ENCODE peak calls at places on chromosomes 5 and 9, in five cellular contexts. W is pancreas, Z is cardiac muscle cell, Y is PC-9, H is keratinocyte. F is an unnamed sample. For H3K4me1, the result is how much of the 10 kb centered on the place peaks cover.

GRCh38 chr5:55856511-55857246 is 5.5 kb downstream of the IL31RA start:
- DNase-seq in W (no peak), H (no peak), Z (no peak), Y (no peak), F (no peak)

GRCh38 chr9:20504930-20505329 is 117.4 kb downstream of the MLLT3 start:
- DNase-seq in W (no peak), H (no peak), Y (no peak), Z (no peak), F (no peak)

GRCh38 chr9:112777914-112778313 is 27.4 kb downstream of the SNX30 start:
- DNase-seq in Y (no peak), W (no peak), Z (no peak), H (no peak), F (no peak)

GRCh38 chr9:75083188-75083976 is 4.6 kb downstream of the NMRK1 start:
- DNase-seq in Y (no peak), Z (peak), H (no peak), W (no peak), F (peak)

GRCh38 chr5:2877520-2877919 is 126.0 kb upstream of the IRX2 start:
- DNase-seq in Y (no peak), Z (no peak), W (no peak), H (no peak), F (no peak)

GRCh38 chr5:116573279-116573616 is 1.4 kb downstream of the SEMA6A start:
- DNase-seq in H (no peak), Z (peak), Y (no peak), W (peak), F (peak)

GRCh38 chr9:27726244-27727141 is 153.2 kb upstream of the C9orf72 start:
- DNase-seq in Y (no peak), W (no peak), Z (peak), H (peak), F (no peak)

GRCh38 chr5:38719916-38720315 is 125.9 kb upstream of the OSMR start:
- DNase-seq in H (no peak), Y (peak), W (no peak), Z (no peak), F (no peak)

GRCh38 chr5:128637031-128637430 is 99.0 kb upstream of the FBN2 start:
- DNase-seq in W (no peak), Z (no peak), H (no peak), Y (no peak), F (no peak)

GRCh38 chr5:144076521-144077083 is 93.9 kb downstream of the YIPF5 start:
- DNase-seq in H (no peak), W (no peak), Y (no peak), Z (no peak), F (no peak)

GRCh38 chr9:79868532-79869189 is 296.9 kb downstream of the TLE4 start:
- DNase-seq in Y (no peak), Z (no peak), H (no peak), W (no peak), F (no peak)

GRCh38 chr5:146052780-146053179 is 52.6 kb downstream of the PLAC8L1 start:
- DNase-seq in Y (no peak), Z (peak), H (no peak), W (no peak), F (no peak)

GRCh38 chr5:66223637-66224036 is 79.5 kb downstream of the SREK1 start:
- DNase-seq in Z (no peak), Y (no peak), W (no peak), H (no peak), F (no peak)

GRCh38 chr5:138276402-138277054 is 2.1 kb upstream of the GFRA3 start:
- DNase-seq in Y (no peak), W (no peak), Z (no peak), H (no peak), F (no peak)

GRCh38 chr5:5381259-5382006 is 41.0 kb upstream of the ICE1 start:
- DNase-seq in H (no peak), Z (no peak), Y (no peak), W (no peak), F (no peak)

GRCh38 chr5:9774472-9775079 is 144.4 kb upstream of the TAS2R1 start:
- DNase-seq in Y (peak), W (no peak), Z (no peak), H (no peak), F (no peak)

GRCh38 chr5:176952531-176953193 is 53.5 kb upstream of the HK3 start:
- DNase-seq in H (no peak), W (no peak), Z (no peak), Y (no peak), F (no peak)

GRCh38 chr5:63959177-63959982 is 2.9 kb downstream of the HTR1A start:
- DNase-seq in W (peak), H (no peak), Z (peak), Y (no peak), F (no peak)

GRCh38 chr5:15391648-15392392 is 108.2 kb upstream of the FBXL7 start:
- DNase-seq in H (no peak), Z (no peak), W (no peak), Y (no peak), F (no peak)

DNA sequence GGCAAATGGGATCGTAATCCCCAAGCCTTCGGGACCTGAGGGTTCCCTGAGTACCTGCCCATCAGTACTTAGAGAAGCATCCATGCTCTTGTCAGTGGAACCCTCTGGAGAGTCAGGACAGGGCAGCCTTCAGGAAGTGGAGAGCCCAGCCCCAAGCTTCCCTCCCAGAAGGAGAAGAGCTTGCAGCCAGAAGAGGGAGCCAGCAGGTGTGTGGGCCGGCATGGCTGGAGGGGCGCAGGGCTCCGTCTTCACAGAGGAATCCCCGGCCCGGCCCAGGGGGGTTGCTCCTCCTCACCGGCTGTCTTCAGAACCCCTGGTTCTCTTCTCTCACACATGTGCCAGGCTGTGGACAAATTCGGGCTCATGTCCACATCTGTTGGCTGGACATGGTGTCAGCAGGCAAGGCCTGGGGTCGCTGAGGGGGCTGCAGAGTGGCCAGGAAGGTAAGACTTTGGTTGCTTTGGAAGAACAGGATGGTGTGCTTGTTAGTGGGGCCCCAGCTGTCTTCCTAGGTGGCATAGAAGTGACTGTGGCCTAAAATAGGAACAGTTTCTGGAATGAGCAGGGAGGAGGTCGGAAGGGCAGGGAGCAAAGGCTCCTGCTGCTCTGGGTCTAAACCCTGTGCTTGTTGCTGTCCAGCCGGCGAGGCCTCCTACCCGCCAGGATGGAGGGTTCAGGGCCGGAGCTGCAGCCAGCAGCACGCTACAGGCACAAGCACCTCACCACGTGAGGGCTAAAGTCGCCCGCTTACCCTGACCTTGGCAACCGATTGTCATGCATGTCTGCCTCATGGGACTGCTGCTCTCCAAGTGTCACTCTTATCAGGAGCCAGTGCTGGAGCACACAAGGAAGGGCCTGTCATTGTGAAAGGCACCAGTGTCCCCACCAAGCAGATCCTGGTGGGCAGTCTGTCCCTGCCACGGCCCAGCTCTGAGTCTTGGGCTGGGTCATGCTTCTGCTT is 58.7 kb upstream of the RXRA start:
- DNase-seq in Z (peak), Y (no peak), H (no peak), W (no peak), F (no peak)
- TF ChIP-seq CTCF in Z (no peak), Y (no peak), H (no peak), W (no peak), F (no peak)

DNA sequence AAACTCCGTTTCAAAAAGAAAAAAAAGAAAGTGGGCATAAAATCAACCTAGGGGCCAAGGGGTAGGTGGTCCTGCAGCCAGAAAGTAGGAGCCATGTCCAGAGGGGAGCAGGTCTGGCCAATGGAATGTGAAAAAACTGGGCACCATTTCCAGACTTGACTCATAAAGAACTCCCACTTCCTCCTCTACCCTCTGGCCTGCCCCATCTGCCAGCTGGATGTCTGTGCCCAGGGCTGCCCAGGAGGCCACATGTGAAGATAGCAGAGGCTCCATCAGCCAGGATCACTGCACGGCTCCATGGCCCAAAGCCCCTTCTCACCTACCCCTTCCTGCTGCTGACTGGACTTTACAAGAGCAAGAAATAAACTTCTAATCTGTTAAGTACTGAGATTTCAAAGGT is 42.1 kb upstream of the EEIG1 start:
- DNase-seq in Y (no peak), W (no peak), H (no peak), Z (no peak), F (no peak)
- H3K4me1 ChIP-seq in Y (under half), W (under half), H (under half), Z (under half), F (under half)

GRCh38 chr5:13957032-13957645 is 12.7 kb upstream of the DNAH5 start:
- DNase-seq in H (peak), Y (no peak), W (no peak), Z (peak), F (no peak)
- TF ChIP-seq CTCF in H (peak), Y (peak), W (peak), Z (peak), F (no peak)

DNA sequence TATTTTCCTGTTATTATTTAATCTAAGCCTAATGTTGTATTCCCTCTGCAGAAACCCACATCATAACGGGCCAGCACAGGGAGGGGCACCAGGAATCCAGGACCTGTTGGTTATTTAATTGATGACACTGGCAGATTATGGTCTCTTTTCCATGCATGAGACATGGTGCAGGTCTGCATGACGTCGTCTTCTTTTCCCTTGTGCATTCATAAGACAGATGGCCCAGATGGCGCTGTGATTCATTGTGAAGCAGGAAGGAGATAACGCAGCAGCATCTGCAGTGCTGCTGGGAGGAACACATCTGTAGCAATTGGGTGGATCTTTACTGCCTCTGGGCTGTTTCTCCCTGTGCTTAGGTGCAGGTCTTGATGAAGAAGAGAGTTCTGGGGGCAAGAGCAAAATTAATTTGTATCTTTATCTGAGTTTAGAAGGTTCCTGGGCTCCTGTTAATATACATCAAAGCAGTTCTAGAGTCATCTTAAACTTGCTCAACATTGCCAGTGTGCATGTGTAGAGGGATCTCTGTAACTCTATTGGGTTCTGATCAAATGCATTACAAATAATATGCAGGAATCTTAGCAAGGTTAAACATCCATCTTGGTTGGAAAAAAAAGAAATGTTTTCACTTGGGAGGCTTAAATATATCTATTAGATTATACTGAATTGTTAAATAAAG is 176.1 kb downstream of the PCSK1 start:
- DNase-seq in W (no peak), H (peak), Z (peak), Y (no peak), F (no peak)
- H3K4me1 ChIP-seq in W (under half), H (half or more), Z (under half), Y (half or more), F (under half)

GRCh38 chr5:40518511-40518917 is 161.2 kb upstream of the PTGER4 start:
- DNase-seq in H (peak), Z (no peak), W (no peak), Y (peak), F (no peak)
- TF ChIP-seq CTCF in H (no peak), Z (no peak), W (no peak), Y (no peak), F (no peak)

GRCh38 chr5:77852068-77852513 is 76.0 kb upstream of the TBCA start:
- DNase-seq in Z (no peak), W (no peak), Y (no peak), H (no peak), F (no peak)
- H3K4me1 ChIP-seq in Z (under half), W (under half), Y (under half), H (under half), F (under half)